ENCODE peak calls at places on chromosome 11, in seven cellular contexts. G, J, N, O, H, W and Z are unnamed samples.

GRCh38 chr11:787084-787675 is 2.7 kb downstream of the CEND1 start:
- DNase-seq in N (no peak), W (no peak), J (no peak), G (no peak), O (no peak), H (no peak), Z (no peak)

GRCh38 chr11:116981216-116981887 is 116.9 kb downstream of the SIK3 start:
- DNase-seq in J (no peak), N (peak), O (no peak), W (no peak), H (no peak), G (no peak), Z (no peak)

GRCh38 chr11:108672113-108672512 is 7.2 kb downstream of the DDX10 start:
- DNase-seq in H (no peak), N (no peak), G (no peak), O (peak), W (peak), J (no peak), Z (no peak)

GRCh38 chr11:30478923-30479322 is 107.2 kb downstream of the MPPED2 start:
- DNase-seq in W (no peak), J (no peak), N (no peak), G (no peak), H (no peak), O (peak), Z (no peak)

GRCh38 chr11:124285610-124286344 is 28.0 kb downstream of the OR8D1 start:
- DNase-seq in N (no peak), H (no peak), J (no peak), W (peak), O (no peak), G (no peak), Z (no peak)

GRCh38 chr11:126214446-126215240 is 3.1 kb downstream of the FAM118B start:
- DNase-seq in G (no peak), O (peak), H (no peak), J (peak), N (no peak), W (no peak), Z (no peak)

GRCh38 chr11:15148181-15148580 is 33.5 kb downstream of the INSC start:
- DNase-seq in O (no peak), J (no peak), N (no peak), W (peak), H (no peak), G (no peak), Z (no peak)

GRCh38 chr11:110093407-110094297 is 460 bp downstream of the ZC3H12C start:
- DNase-seq in G (peak), H (peak), O (peak), N (peak), J (peak), W (peak), Z (peak)

GRCh38 chr11:48043111-48043997 is 63.0 kb downstream of the PTPRJ start:
- DNase-seq in O (no peak), W (no peak), N (no peak), H (no peak), J (no peak), G (no peak), Z (peak)

GRCh38 chr11:72353861-72354260 is 80.5 kb downstream of the CLPB start:
- DNase-seq in H (no peak), O (no peak), G (no peak), J (peak), N (no peak), W (peak), Z (no peak)

GRCh38 chr11:66317322-66317765 is 500 bp upstream of the CD248 start:
- DNase-seq in G (no peak), H (no peak), O (no peak), W (peak), J (no peak), N (no peak), Z (no peak)

GRCh38 chr11:68408512-68408911 is 52.0 kb upstream of the PPP6R3 start:
- DNase-seq in O (no peak), H (no peak), N (no peak), W (no peak), J (no peak), G (no peak), Z (no peak)

GRCh38 chr11:115963170-115963569 is 459.0 kb upstream of the CADM1 start:
- DNase-seq in N (no peak), G (no peak), J (no peak), H (no peak), O (no peak), W (no peak), Z (no peak)

GRCh38 chr11:73525611-73526010 is 72.3 kb downstream of the FAM168A start:
- DNase-seq in W (no peak), H (no peak), O (no peak), G (no peak), J (no peak), N (no peak), Z (no peak)

GRCh38 chr11:8338138-8338537 is 74.5 kb upstream of the LMO1 start:
- DNase-seq in N (no peak), O (peak), G (peak), H (no peak), W (peak), J (peak), Z (no peak)